ENCODE peak calls at places on chromosomes 4 and X, in four cellular contexts. E is IMR-90, C is H1, O is H9. J is an unnamed sample.

GRCh38 chrX:39613508-39613921 is 484.2 kb downstream of the BCOR start:
- DNase-seq in E (no peak), C (peak; percentile 49), O (peak; percentile 67), J (peak; percentile 23)

GRCh38 chr4:138796761-138797160 is 218.8 kb upstream of the NOCT start:
- DNase-seq in C (no peak), E (no peak), O (no peak), J (no peak)

GRCh38 chr4:169089004-169089403 is 78.9 kb upstream of the CBR4 start:
- DNase-seq in C (no peak), E (no peak), O (no peak), J (peak; percentile 58)

GRCh38 chr4:87677731-87678130 is 27.7 kb downstream of the DMP1 start:
- DNase-seq in E (no peak), C (no peak), O (no peak), J (no peak)

GRCh38 chrX:154013614-154014360 is 5.9 kb downstream of the IRAK1 start:
- DNase-seq in C (peak; percentile 72), E (peak; percentile 10), O (peak; percentile 63), J (peak; percentile 46)

GRCh38 chrX:39992300-39992699 is 105.5 kb downstream of the BCOR start:
- DNase-seq in O (no peak), E (no peak), C (no peak), J (no peak)

GRCh38 chrX:48521353-48522243 is at the start of gene EBP:
- DNase-seq in C (peak; percentile 88), O (peak; percentile 92), E (peak; percentile 77), J (peak; percentile 95)

GRCh38 chrX:114774691-114775090 is 190.8 kb downstream of the HTR2C start:
- DNase-seq in E (no peak), C (no peak), O (peak; percentile 50), J (peak; percentile 38)

GRCh38 chr4:175656615-175657014 is 155.4 kb downstream of the GPM6A start:
- DNase-seq in C (no peak), O (no peak), E (no peak), J (no peak)

GRCh38 chrX:2703991-2704369 is 12.9 kb downstream of the CD99 start:
- DNase-seq in E (no peak), C (no peak), O (no peak), J (peak; percentile 30)

GRCh38 chrX:56759736-56760409 is 30.8 kb downstream of the NBDY start:
- DNase-seq in O (no peak), E (no peak), C (no peak), J (no peak)

GRCh38 chr4:139279723-139280620 is at the start of gene MGARP:
- DNase-seq in C (peak; percentile 88), E (peak; percentile 30), O (peak; percentile 89), J (peak; percentile 73)

GRCh38 chrX:2707334-2707760 is 16.3 kb downstream of the CD99 start:
- DNase-seq in E (peak; percentile 95), O (peak; percentile 76), C (no peak), J (peak; percentile 95)

GRCh38 chr4:42480774-42481173 is 83.5 kb downstream of the SHISA3 start:
- DNase-seq in C (no peak), E (no peak), O (no peak), J (no peak)

GRCh38 chr4:156803056-156803455 is 168.5 kb downstream of the PDGFC start:
- DNase-seq in O (no peak), E (peak; percentile 66), C (no peak), J (no peak)

GRCh38 chr4:91681544-91681943 is 622.2 kb upstream of the GRID2 start:
- DNase-seq in C (no peak), O (no peak), E (no peak), J (peak; percentile 2)

GRCh38 chrX:133923548-133923947 is 61.8 kb downstream of the GPC3 start:
- DNase-seq in E (no peak), O (no peak), C (no peak), J (no peak)

GRCh38 chrX:46913710-46914109 is 1.5 kb downstream of the JADE3 start:
- DNase-seq in E (peak; percentile 29), O (no peak), C (no peak), J (peak; percentile 40)

GRCh38 chr4:39514888-39515401 is 12.3 kb downstream of the UGDH start:
- DNase-seq in O (no peak), E (peak; percentile 66), C (no peak), J (no peak)

GRCh38 chr4:138111462-138112000 is 130.6 kb downstream of the SLC7A11 start:
- DNase-seq in C (no peak), E (peak; percentile 29), O (peak; percentile 54), J (peak; percentile 91)

GRCh38 chrX:19548279-19548678 is 33.0 kb upstream of the MAP3K15 start:
- DNase-seq in E (no peak), O (no peak), C (no peak), J (no peak)

GRCh38 chr4:106584590-106584989 is 216.0 kb upstream of the GIMD1 start:
- DNase-seq in C (no peak), E (peak; percentile 6), O (no peak), J (no peak)

GRCh38 chrX:74090049-74090448 is 213.9 kb upstream of the ZCCHC13 start:
- DNase-seq in O (no peak), E (no peak), C (no peak), J (peak; percentile 12)

GRCh38 chrX:81542255-81542654 is 340.4 kb downstream of the SH3BGRL start:
- DNase-seq in C (no peak), O (no peak), E (no peak), J (peak; percentile 12)

GRCh38 chr4:53196872-53197759 is 168.7 kb downstream of the SCFD2 start:
- DNase-seq in E (peak; percentile 90), O (no peak), C (no peak), J (peak; percentile 74)

GRCh38 chrX:41334866-41335589 is 1.1 kb downstream of the DDX3X start:
- DNase-seq in O (peak; percentile 56), E (peak; percentile 62), C (no peak), J (peak; percentile 59)

GRCh38 chrX:149504226-149504914 is 736 bp downstream of the IDS start:
- DNase-seq in O (peak; percentile 69), C (peak; percentile 49), E (no peak), J (peak; percentile 82)

GRCh38 chr4:37999000-37999745 is 39.0 kb downstream of the PTTG2 start:
- DNase-seq in E (no peak), C (no peak), O (no peak), J (no peak)

GRCh38 chr4:109912706-109913621 is at the start of gene EGF:
- DNase-seq in E (peak; percentile 50), C (no peak), O (no peak), J (peak; percentile 90)

GRCh38 chr4:187739771-187740170 is 255.8 kb upstream of the ZFP42 start:
- DNase-seq in E (no peak), C (no peak), O (no peak), J (no peak)

GRCh38 chrX:71439420-71439819 is 73.3 kb downstream of the TAF1 start:
- DNase-seq in C (no peak), E (no peak), O (no peak), J (no peak)

GRCh38 chr4:53714377-53715140 is 123.3 kb upstream of the LNX1 start:
- DNase-seq in C (no peak), E (peak; percentile 74), O (no peak), J (no peak)

GRCh38 chr4:98508825-98509539 is 149.4 kb downstream of the TSPAN5 start:
- DNase-seq in E (no peak), C (no peak), O (no peak), J (no peak)
- H3K27ac ChIP-seq in E (peak overlapping the region; percentile 96), C (no peak overlapping the region), O (no peak overlapping the region), J (no peak overlapping the region)

GRCh38 chrX:120464409-120464808 is 4.7 kb downstream of the LAMP2 start:
- DNase-seq in O (no peak), E (no peak), C (no peak), J (no peak)

GRCh38 chrX:120468825-120469525 is at the start of gene LAMP2:
- DNase-seq in C (peak; percentile 79), E (peak; percentile 86), O (peak; percentile 91), J (peak; percentile 94)

GRCh38 chrX:120468479-120468824 is 644 bp downstream of the LAMP2 start:
- DNase-seq in C (no peak), E (no peak), O (no peak), J (no peak)

GRCh38 chrX:120463241-120463640 is 5.9 kb downstream of the LAMP2 start:
- DNase-seq in O (no peak), E (peak; percentile 45), C (no peak), J (no peak)

DNA sequence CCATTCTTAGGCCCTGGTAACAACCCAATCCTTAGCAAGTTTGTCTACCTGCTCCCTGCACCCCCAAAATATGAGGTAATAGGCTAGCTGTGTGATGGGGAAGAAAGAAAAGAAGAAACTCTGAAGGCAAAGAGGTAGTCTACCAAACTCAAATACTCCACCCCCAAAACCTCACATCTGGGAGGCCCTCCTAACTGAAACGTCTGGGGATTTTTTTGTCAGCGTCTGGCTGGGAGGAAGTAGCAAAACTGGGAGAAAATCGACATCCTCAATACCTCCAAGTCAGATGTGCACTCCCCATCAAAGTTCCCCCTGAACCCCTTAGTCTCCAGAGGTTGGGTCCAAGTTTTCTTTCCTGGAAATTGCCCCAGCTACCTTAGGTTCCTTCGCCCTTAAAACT is 1.0 kb downstream of the LAMP2 start:
- DNase-seq in C (no peak), O (no peak), E (no peak), J (no peak)
- H3K4ac ChIP-seq in C (no peak overlapping the region), O (no peak overlapping the region), E (no peak overlapping the region), J (peak overlapping the region; percentile 4)

DNA sequence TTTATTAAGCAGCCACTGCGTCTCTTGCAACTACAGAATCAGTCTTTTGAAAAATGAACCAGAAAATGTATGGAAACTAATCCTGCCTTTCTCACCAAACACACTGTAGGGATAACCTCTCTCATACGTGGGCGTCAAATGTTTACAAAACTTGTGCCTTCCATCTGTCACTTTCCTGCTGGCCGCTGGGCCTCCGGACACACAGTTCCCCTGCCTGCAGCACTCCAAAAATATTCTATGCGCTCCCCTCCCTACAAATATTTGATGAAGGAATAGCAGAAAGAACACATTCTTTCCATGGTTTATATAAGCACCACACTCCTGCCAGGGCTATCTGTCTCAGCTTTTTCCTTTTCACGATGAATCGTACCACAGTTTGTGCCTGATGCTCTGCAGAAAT is 14.9 kb upstream of the CYTL1 start:
- DNase-seq in C (no peak), O (no peak), E (peak; percentile 37), J (no peak)
- H4K5ac ChIP-seq in C (no peak overlapping the region), O (no peak overlapping the region), E (peak overlapping the region; percentile 2), J (no peak overlapping the region)

GRCh38 chr4:22670953-22671352 is 21.8 kb upstream of the GBA3 start:
- DNase-seq in O (no peak), E (peak; percentile 13), C (no peak), J (peak; percentile 26)

GRCh38 chr4:22667332-22667731 is 25.4 kb upstream of the GBA3 start:
- DNase-seq in O (no peak), E (no peak), C (no peak), J (no peak)

GRCh38 chr4:22668301-22668700 is 24.4 kb upstream of the GBA3 start:
- DNase-seq in E (peak; percentile 22), C (no peak), O (no peak), J (no peak)

GRCh38 chr4:22672519-22672918 is 20.2 kb upstream of the GBA3 start:
- DNase-seq in C (no peak), E (no peak), O (no peak), J (no peak)

DNA sequence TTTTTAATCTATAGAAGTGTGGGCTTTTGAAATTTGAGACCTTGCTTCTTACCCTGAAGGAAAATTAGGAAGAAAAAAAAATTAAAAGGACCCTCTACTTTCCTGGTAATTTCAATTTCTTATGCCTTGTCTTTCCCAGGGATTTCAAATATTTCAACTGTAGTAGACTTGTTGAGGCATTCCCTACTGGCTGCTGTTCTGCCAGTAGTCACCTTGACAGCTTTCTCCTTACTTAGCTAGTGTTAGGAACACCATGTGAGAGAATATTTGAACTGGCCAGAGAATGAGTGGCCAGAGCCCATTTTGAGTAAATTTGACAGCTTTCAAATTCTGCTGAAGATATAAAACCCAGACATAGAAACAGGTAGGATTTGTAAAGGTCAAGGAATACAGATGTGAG is 24.0 kb upstream of the GBA3 start:
- DNase-seq in C (no peak), O (no peak), E (no peak), J (no peak)
- H3K27ac ChIP-seq in C (no peak overlapping the region), O (no peak overlapping the region), E (no peak overlapping the region), J (no peak overlapping the region)

J was measured in mesendoderm.